ENCODE peak calls at places on chromosomes 6 and 20, in four cellular contexts. M, K, J and I are unnamed samples. For H3K36me3, the result is how much of the 10 kb centered on the place peaks cover.

GRCh38 chr20:32737371-32738223 is 5.7 kb downstream of the COMMD7 start:
- DNase-seq in M (no peak), K (no peak), J (peak), I (peak)

GRCh38 chr6:170253910-170254269 is 37.0 kb downstream of the DLL1 start:
- DNase-seq in M (no peak), K (no peak), J (no peak), I (no peak)

GRCh38 chr6:52642381-52642780 is 28.5 kb upstream of the TMEM14A start:
- DNase-seq in M (no peak), K (peak), J (no peak), I (no peak)

GRCh38 chr6:139940741-139941712 is 566.6 kb upstream of the CITED2 start:
- DNase-seq in M (no peak), K (no peak), J (no peak), I (peak)

GRCh38 chr20:38210741-38211140 is 45.7 kb upstream of the TGM2 start:
- DNase-seq in M (no peak), K (no peak), J (peak), I (peak)

GRCh38 chr6:81996414-81996813 is 243.9 kb upstream of the TENT5A start:
- DNase-seq in M (no peak), K (no peak), J (peak), I (peak)

GRCh38 chr6:24631671-24632070 is 14.3 kb downstream of the KIAA0319 start:
- DNase-seq in M (no peak), K (no peak), J (no peak), I (no peak)

GRCh38 chr6:12627053-12627452 is 89.5 kb upstream of the PHACTR1 start:
- DNase-seq in M (no peak), K (no peak), J (no peak), I (no peak)

GRCh38 chr6:95569560-95569959 is 7.8 kb upstream of the MANEA start:
- DNase-seq in M (no peak), K (no peak), J (no peak), I (no peak)

GRCh38 chr6:37699138-37699766 is 1.6 kb upstream of the MDGA1 start:
- DNase-seq in M (no peak), K (no peak), J (no peak), I (peak)

GRCh38 chr20:5674176-5674660 is 76.0 kb upstream of the SHLD1 start:
- DNase-seq in M (no peak), K (no peak), J (peak), I (peak)

GRCh38 chr6:76615395-76615794 is 542.9 kb upstream of the IMPG1 start:
- DNase-seq in M (no peak), K (no peak), J (no peak), I (no peak)

GRCh38 chr6:148427333-148427732 is 84.7 kb downstream of the SASH1 start:
- DNase-seq in M (no peak), K (no peak), J (no peak), I (no peak)

GRCh38 chr6:91105532-91105931 is 518.7 kb upstream of the MAP3K7 start:
- DNase-seq in M (no peak), K (no peak), J (no peak), I (no peak)

GRCh38 chr20:9945406-9945805 is 89.4 kb upstream of the ANKEF1 start:
- DNase-seq in M (no peak), K (peak), J (peak), I (peak)

GRCh38 chr6:24997905-24998304 is 62.1 kb upstream of the RIPOR2 start:
- DNase-seq in M (no peak), K (no peak), J (no peak), I (no peak)

GRCh38 chr20:10793741-10794140 is 119.9 kb upstream of the JAG1 start:
- DNase-seq in M (no peak), K (peak), J (no peak), I (no peak)

GRCh38 chr6:83155794-83156193 is 37.3 kb downstream of the PGM3 start:
- DNase-seq in M (no peak), K (peak), J (no peak), I (no peak)

GRCh38 chr6:44052419-44053011 is 74.7 kb downstream of the MRPL14 start:
- DNase-seq in M (peak), K (no peak), J (peak), I (no peak)

GRCh38 chr6:10559492-10560150 is 38.5 kb downstream of the GCNT2 start:
- DNase-seq in M (no peak), K (no peak), J (no peak), I (no peak)

GRCh38 chr6:141050470-141050869 is 1082.3 kb upstream of the GJE1 start:
- DNase-seq in M (no peak), K (no peak), J (no peak), I (no peak)

GRCh38 chr6:165846123-165846966 is 183.3 kb upstream of the PDE10A start:
- DNase-seq in M (no peak), K (no peak), J (no peak), I (no peak)

GRCh38 chr6:1123406-1123805 is 188.5 kb upstream of the FOXQ1 start:
- DNase-seq in M (no peak), K (no peak), J (no peak), I (no peak)

GRCh38 chr20:61753196-61753942 is 312.3 kb downstream of the TAF4 start:
- DNase-seq in M (no peak), K (no peak), J (peak), I (peak)

GRCh38 chr6:10419749-10420545 is 5.1 kb upstream of the TFAP2A start:
- DNase-seq in M (no peak), K (no peak), J (peak), I (peak)

DNA sequence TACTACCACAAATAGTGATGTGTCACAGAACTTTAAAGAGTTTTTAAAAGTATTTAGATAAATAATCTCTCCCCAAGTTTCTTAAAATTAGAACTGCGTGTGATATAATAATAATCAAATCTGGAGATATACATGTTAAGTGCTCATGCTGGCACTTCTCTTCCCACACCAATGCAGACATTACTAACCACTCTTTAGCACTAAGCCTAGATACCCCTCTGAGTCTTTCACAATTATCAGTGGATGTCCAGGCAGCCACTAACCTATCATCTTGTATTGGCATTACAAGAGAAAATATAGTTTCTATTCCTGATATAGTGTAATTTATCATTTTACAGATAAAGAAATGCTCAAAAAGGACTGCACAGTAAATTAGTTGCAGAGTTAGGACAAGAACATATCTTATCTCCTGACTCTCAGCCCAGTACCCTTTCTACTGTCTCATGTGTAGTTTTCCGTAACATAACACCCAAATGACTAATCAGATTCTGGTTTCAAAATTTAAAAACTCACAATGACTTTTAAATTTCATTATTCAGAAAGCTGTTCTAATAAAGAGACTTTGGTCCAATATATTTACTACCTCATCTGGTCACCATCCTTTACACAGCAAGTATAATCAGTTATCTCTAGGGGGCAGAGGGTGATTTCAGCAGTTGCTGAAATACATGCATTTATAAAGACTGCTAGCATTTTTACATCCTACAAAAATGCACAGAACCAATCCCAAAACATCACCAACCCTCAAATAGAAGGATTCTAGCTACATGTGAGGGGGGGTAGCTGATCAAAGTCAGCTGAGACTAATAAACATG is 215.5 kb upstream of the MCHR2 start:
- DNase-seq in M (no peak), K (no peak), J (no peak), I (no peak)
- TF ChIP-seq CTCF in M (no peak), K (no peak), J (no peak), I (no peak)

GRCh38 chr6:46898011-46898410 is 23.7 kb downstream of the ADGRF5 start:
- DNase-seq in M (no peak), K (no peak), J (no peak), I (no peak)

GRCh38 chr6:46894429-46894828 is 27.3 kb downstream of the ADGRF5 start:
- DNase-seq in M (no peak), K (no peak), J (no peak), I (no peak)

GRCh38 chr6:46893648-46894047 is 28.1 kb downstream of the ADGRF5 start:
- DNase-seq in M (no peak), K (no peak), J (no peak), I (no peak)

GRCh38 chr6:46899636-46900035 is 22.1 kb downstream of the ADGRF5 start:
- DNase-seq in M (no peak), K (no peak), J (no peak), I (no peak)

GRCh38 chr6:46895930-46896329 is 25.8 kb downstream of the ADGRF5 start:
- DNase-seq in M (no peak), K (no peak), J (no peak), I (no peak)
- H3K36me3 ChIP-seq in M (under half), K (under half), J (under half), I (under half)

GRCh38 chr6:41201784-41202181 is 834 bp upstream of the TREML2 start:
- DNase-seq in M (peak), K (no peak), J (no peak), I (no peak)
- H3K4me3 ChIP-seq in M (no peak), K (no peak), J (no peak), I (no peak)

DNA sequence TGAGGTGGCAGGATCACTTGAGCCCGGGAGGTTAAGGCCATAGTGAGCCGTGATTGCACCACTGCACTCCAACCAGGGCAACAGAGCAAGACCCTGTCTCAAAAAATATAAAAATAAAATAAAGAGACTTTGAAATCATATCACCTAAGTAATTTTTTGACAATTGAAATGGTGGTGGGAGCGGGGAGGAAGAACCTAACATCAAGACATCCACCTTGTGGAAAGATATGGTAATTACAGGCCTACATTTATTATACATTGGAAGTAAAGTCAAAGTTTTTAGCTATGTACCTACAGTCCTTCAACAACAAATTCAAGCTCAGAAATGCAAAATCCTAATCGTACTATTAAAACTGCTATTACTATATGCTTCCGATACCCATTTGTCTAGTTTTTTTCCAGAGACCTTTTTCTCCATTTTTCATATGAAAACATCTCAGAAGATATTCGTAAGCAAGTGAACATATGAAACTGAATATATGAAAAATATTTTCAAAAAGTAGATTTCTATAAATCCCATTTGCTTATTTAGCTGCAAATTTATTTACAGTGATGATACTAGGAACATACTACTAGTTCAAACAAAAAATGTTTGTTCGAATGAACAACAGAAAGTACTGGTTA is 83.3 kb downstream of the SYCP2 start:
- DNase-seq in M (no peak), K (no peak), J (no peak), I (peak)
- TF ChIP-seq CTCF in M (peak), K (no peak), J (peak), I (peak)

DNA sequence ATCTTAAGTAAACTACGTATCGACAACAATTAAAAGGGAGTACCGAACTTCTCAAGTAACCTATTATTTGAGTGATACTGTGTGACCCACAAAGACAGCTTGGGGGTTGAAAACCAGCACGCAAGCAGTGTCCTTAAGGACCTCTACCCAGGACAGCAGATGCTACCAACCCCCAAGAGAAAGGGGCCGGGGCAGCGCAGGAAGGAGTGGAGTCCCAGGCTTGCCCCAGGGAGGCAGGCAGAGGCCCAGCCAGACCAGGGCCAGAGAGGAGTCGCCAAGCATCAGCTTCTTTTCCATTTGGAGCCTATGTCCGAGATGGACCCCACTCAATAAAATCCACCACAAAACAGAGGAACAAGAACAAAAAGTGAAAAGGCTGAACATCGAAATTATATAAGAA is 11.9 kb downstream of the DIDO1 start:
- DNase-seq in M (no peak), K (no peak), J (no peak), I (no peak)
- H3K36me3 ChIP-seq in M (under half), K (half or more), J (under half), I (under half)

DNA sequence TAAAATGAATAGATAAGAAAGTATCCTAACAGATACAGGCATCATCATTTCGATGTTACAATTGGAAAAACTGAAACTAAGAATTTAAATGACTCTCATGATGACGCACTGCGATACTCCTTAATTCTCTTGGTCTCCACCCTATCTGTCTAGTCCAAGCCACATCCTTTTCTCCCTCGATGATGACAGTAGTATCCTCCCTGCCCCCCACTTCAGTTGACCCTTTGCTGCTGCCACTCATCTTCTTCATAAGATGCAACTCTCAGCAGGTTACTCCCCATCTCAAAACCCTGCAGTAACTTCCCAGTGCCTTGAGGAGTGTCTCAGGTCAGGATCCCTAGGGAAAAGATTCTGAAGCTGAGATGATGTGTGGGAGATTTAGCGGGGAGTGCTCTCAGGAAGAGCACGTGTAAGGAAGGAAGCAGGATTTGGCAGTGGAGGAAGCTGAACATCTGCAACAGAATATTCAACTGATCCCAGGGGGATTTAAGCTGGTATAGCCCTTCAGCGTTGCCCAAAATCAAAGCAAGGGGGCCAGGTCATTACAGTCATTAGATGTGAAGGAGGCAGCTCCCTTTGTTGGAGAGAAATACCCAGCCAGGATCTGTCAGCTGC is 16.1 kb downstream of the JPH2 start:
- DNase-seq in M (no peak), K (no peak), J (no peak), I (no peak)
- H3K4me3 ChIP-seq in M (no peak), K (no peak), J (no peak), I (no peak)

DNA sequence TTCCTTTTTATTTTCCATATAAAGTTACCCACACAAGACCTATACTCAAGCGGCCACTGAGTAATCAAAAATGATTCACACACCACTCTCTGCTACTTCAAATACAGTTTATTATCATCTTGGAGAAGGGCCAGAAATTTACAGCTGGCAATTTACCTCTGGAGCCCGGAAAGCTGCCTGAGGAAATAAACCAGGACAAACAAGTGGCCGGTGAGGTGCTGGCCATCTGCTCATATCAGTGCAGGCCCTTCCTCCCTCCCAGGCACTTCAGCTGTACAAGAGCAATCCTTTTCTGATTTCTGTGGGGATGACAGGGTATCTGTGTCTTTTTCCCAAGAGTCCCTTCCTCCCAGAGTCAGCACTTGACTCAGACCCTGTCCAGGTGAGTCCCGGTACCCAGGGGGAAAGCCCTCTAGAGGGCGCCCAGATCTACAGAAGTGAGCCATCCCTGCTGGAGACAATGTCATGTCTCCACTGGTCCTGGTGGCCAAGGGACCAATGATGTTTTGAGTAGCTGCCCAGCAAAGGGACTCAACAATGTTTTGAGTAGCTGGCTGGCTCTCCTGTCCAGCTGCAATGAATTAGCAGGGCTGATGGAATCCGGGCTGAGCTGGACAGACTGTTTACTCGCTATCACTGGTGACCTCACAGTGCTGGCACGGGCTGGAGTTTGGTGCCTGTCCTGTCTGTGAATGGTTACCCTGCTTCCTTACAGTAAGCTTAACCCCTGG is 23.6 kb downstream of the LRP11 start:
- DNase-seq in M (no peak), K (peak), J (peak), I (peak)
- TF ChIP-seq CTCF in M (peak), K (peak), J (peak), I (peak)

DNA sequence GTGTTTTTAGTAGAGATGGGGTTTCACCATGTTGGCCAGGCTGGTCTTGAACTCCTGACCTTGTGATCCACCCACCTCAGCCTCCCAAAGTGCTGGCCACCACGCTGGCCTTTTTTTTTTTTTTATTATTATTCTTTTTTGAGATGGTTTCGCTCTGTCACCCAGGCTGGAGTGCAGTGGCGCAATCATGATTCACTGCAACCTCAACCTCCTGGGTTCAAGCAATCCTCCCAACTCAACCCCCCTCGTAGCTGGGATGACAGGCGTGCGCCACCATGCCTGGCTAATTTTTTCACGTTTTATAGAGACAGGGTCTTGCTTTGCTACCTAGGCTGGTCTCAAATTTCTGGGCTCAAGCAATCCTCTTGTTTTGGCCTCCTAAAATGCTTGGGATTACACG is 9.2 kb downstream of the TPD52L2 start:
- DNase-seq in M (no peak), K (no peak), J (no peak), I (no peak)
- H3K36me3 ChIP-seq in M (half or more), K (under half), J (half or more), I (under half)

GRCh38 chr6:28747631-28748157 is 176.1 kb downstream of the TRIM27 start:
- DNase-seq in M (no peak), K (peak), J (peak), I (peak)

GRCh38 chr6:28743271-28743789 is 180.5 kb downstream of the TRIM27 start:
- DNase-seq in M (no peak), K (no peak), J (no peak), I (no peak)

GRCh38 chr6:28751514-28751913 is 172.3 kb downstream of the TRIM27 start:
- DNase-seq in M (no peak), K (no peak), J (no peak), I (no peak)

GRCh38 chr6:28750926-28751458 is 172.8 kb downstream of the TRIM27 start:
- DNase-seq in M (no peak), K (no peak), J (no peak), I (no peak)

DNA sequence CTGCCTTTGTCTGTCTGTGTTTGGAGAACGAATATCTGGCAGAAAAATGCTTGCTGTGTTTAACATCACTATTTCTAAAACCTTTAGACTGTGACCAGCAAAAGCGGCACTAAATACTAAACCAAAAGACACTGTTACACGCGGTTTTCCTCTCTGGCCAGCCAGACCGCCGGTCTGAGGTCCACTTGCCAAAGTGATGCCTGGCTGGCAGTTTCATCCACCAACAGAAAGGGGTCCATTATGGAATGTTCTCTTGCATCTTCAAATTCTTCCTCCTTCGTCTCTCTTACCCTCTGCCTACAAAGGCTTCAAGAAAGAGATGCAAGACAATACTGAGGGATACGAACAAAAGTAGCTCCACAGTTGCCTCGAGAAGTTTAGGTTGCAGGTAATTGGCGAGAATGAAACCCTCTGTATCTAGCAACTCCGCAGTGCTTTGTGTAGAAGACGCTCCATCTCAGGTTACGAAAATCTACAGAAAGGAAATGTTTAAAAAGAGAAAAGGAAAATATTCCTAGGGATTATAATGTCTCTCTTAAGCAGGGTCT is 176.6 kb downstream of the TRIM27 start:
- DNase-seq in M (no peak), K (no peak), J (no peak), I (no peak)
- H3K4me3 ChIP-seq in M (no peak), K (no peak), J (peak), I (peak)

GRCh38 chr20:46458891-46459750 is 52.7 kb upstream of the ELMO2 start:
- DNase-seq in M (no peak), K (peak), J (peak), I (peak)
- TF ChIP-seq CTCF in M (no peak), K (no peak), J (no peak), I (no peak)